ENCODE peak calls at places on chromosomes 12 and 14, in five cellular contexts. K, D, O, U and E are unnamed samples. For H3K4me1, the result is how much of the 10 kb centered on the place peaks cover.

GRCh38 chr12:76755829-76756379 is 8.0 kb upstream of the ZDHHC17 start:
- DNase-seq in K (no peak), D (no peak), O (no peak), U (no peak), E (no peak)

GRCh38 chr12:45989857-45990467 is 412 bp downstream of the SCAF11 start:
- DNase-seq in K (peak), D (peak), O (no peak), U (peak), E (peak)

GRCh38 chr12:57127101-57127709 is 1.1 kb upstream of the LRP1 start:
- DNase-seq in K (peak), D (peak), O (no peak), U (peak), E (peak)

GRCh38 chr14:59631237-59631636 is 54.6 kb upstream of the CCDC175 start:
- DNase-seq in K (no peak), D (no peak), O (no peak), U (no peak), E (no peak)

GRCh38 chr12:52195065-52195730 is 3.4 kb upstream of the KRT80 start:
- DNase-seq in K (no peak), D (no peak), O (no peak), U (no peak), E (no peak)

GRCh38 chr12:100857971-100858370 is 63.4 kb downstream of the ANO4 start:
- DNase-seq in K (no peak), D (no peak), O (no peak), U (no peak), E (no peak)

GRCh38 chr12:132479938-132480619 is 9.9 kb upstream of the FBRSL1 start:
- DNase-seq in K (no peak), D (no peak), O (no peak), U (no peak), E (no peak)

GRCh38 chr14:72941286-72941985 is 15.2 kb downstream of the DCAF4 start:
- DNase-seq in K (no peak), D (no peak), O (no peak), U (no peak), E (no peak)

GRCh38 chr14:49792618-49793017 is 24.7 kb downstream of the KLHDC2 start:
- DNase-seq in K (no peak), D (no peak), O (no peak), U (no peak), E (no peak)

GRCh38 chr12:124551268-124552144 is 15.9 kb downstream of the NCOR2 start:
- DNase-seq in K (peak), D (no peak), O (no peak), U (peak), E (peak)

GRCh38 chr12:51943346-51943745 is 8.2 kb upstream of the ACVR1B start:
- DNase-seq in K (no peak), D (peak), O (no peak), U (no peak), E (no peak)

GRCh38 chr14:104223810-104224515 is 85.6 kb downstream of the KIF26A start:
- DNase-seq in K (no peak), D (no peak), O (no peak), U (no peak), E (no peak)

GRCh38 chr12:66269757-66270383 is 32.4 kb upstream of the HELB start:
- DNase-seq in K (no peak), D (no peak), O (no peak), U (no peak), E (peak)

GRCh38 chr14:96162741-96163140 is 41.9 kb upstream of the BDKRB2 start:
- DNase-seq in K (no peak), D (no peak), O (no peak), U (no peak), E (no peak)

GRCh38 chr14:92451245-92451644 is 62.3 kb upstream of the RIN3 start:
- DNase-seq in K (no peak), D (no peak), O (no peak), U (no peak), E (no peak)

GRCh38 chr14:99523661-99524050 is 42.4 kb downstream of the CCNK start:
- DNase-seq in K (no peak), D (no peak), O (no peak), U (no peak), E (no peak)

GRCh38 chr12:88334271-88334670 is 192.2 kb downstream of the TMTC3 start:
- DNase-seq in K (no peak), D (no peak), O (no peak), U (peak), E (peak)

GRCh38 chr12:124916370-124917134 is 2.1 kb upstream of the UBC start:
- DNase-seq in K (peak), D (peak), O (no peak), U (peak), E (peak)

GRCh38 chr14:96852823-96853422 is 55.7 kb downstream of the VRK1 start:
- DNase-seq in K (peak), D (no peak), O (no peak), U (no peak), E (peak)

GRCh38 chr14:94113073-94113472 is 2.5 kb downstream of the IFI27 start:
- DNase-seq in K (peak), D (no peak), O (no peak), U (no peak), E (no peak)

GRCh38 chr14:94109915-94110250 is 653 bp upstream of the IFI27 start:
- DNase-seq in K (peak), D (no peak), O (no peak), U (no peak), E (no peak)

GRCh38 chr14:94111276-94112095 is 950 bp downstream of the IFI27 start:
- DNase-seq in K (peak), D (no peak), O (no peak), U (no peak), E (no peak)

GRCh38 chr14:94112513-94113060 is 2.1 kb downstream of the IFI27 start:
- DNase-seq in K (peak), D (no peak), O (no peak), U (no peak), E (no peak)

GRCh38 chr14:94110552-94111181 is at the start of gene IFI27:
- DNase-seq in K (peak), D (no peak), O (no peak), U (peak), E (peak)
- TF ChIP-seq POLR2A in K (peak), D (no peak), O (peak), U (peak), E (peak)

DNA sequence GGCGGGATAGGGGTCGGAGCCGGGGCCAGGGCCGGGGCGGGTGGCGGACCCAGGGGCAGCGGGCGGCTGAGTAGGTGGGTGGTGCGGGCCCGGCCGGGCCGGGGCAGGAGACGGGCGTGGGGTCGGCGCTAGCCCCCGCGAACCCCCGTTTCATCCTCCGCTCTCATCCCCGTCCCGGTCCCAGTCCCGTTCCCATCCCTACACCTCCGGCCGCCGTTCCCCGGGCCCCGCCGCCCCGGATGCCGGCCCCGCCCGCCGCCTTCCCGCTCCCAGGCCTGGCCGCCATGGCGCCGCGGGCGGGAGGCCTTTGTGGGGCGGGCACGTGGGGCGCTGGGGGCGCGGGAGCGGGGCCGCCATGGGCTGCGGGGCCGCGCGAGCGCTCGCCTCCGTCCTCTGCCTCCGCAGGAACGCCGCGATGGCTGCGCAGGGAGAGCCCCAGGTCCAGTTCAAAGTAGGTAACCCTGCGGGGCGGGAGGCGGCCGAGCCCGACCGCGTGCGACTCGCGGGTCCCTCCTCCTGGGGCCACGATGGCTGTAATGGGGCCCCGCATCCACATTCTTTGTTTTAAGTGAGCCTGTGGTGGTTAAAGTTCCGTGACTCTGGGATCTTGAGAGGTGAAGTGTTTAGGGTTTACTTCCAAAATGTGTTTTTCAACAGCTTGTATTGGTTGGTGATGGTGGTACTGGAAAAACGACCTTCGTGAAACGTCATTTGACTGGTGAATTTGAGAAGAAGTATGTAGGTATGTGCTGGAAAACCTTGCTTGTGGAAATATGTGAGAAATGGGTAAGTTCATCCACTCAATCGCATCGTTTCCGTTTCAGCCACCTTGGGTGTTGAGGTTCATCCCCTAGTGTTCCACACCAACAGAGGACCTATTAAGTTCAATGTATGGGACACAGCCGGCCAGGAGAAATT is 572 bp downstream of the RAN start:
- DNase-seq in K (peak), D (no peak), O (no peak), U (no peak), E (peak)
- H3K4me1 ChIP-seq in K (under half), D (under half), O (under half), U (under half), E (under half)

GRCh38 chr12:120115066-120115465 is 1.5 kb downstream of the RAB35 start:
- DNase-seq in K (no peak), D (no peak), O (no peak), U (no peak), E (no peak)

GRCh38 chr12:120109570-120110267 is 6.8 kb downstream of the RAB35 start:
- DNase-seq in K (no peak), D (no peak), O (no peak), U (no peak), E (no peak)

GRCh38 chr12:120115692-120116442 is 686 bp downstream of the RAB35 start:
- DNase-seq in K (no peak), D (no peak), O (no peak), U (no peak), E (peak)

GRCh38 chr12:120106151-120106550 is 10.4 kb downstream of the RAB35 start:
- DNase-seq in K (no peak), D (no peak), O (no peak), U (no peak), E (no peak)

GRCh38 chr12:120110550-120111501 is 5.7 kb downstream of the RAB35 start:
- DNase-seq in K (peak), D (peak), O (peak), U (no peak), E (no peak)
- TF ChIP-seq POLR2A in K (no peak), D (no peak), O (no peak), U (no peak), E (no peak)

GRCh38 chr12:116247377-116247776 is 30.1 kb downstream of the MED13L start:
- DNase-seq in K (no peak), D (no peak), O (no peak), U (no peak), E (no peak)
- H3K4me1 ChIP-seq in K (under half), D (under half), O (under half), U (under half), E (half or more)

GRCh38 chr14:38972511-38972910 is 130.5 kb downstream of the SEC23A start:
- DNase-seq in K (no peak), D (no peak), O (no peak), U (no peak), E (no peak)
- TF ChIP-seq POLR2A in K (no peak), D (no peak), O (no peak), U (no peak), E (no peak)

GRCh38 chr12:3473171-3473570 is 17.8 kb upstream of the PRMT8 start:
- DNase-seq in K (no peak), D (peak), O (no peak), U (no peak), E (no peak)
- H3K4me1 ChIP-seq in K (under half), D (under half), O (under half), U (under half), E (under half)